ENCODE peak calls at places on chromosomes 3 and 15, in nine cellular contexts. A is ascending aorta, Y is B cell, B is epithelial cell of proximal tubule, I is uterus, O is heart left ventricle, X is psoas muscle, Q is neural progenitor cell, U is A549. D is an unnamed sample.

GRCh38 chr15:86515625-86516024 is 436.0 kb downstream of the AGBL1 start:
- DNase-seq in I (no peak), X (no peak), Q (no peak), B (no peak), Y (no peak), O (no peak), A (no peak), U (no peak), D (no peak)

GRCh38 chr3:128524374-128525299 is 31.6 kb upstream of the GATA2 start:
- DNase-seq in Y (no peak), X (no peak), I (no peak), O (no peak), B (no peak), U (no peak), A (no peak), Q (no peak), D (no peak)

GRCh38 chr15:84621358-84621979 is 20.7 kb downstream of the ZSCAN2 start:
- DNase-seq in O (no peak), I (no peak), U (no peak), B (no peak), A (no peak), X (no peak), Y (no peak), Q (no peak), D (no peak)

GRCh38 chr3:58234516-58234931 is 3.1 kb upstream of the ABHD6 start:
- DNase-seq in U (peak), O (no peak), Q (no peak), A (no peak), B (no peak), X (no peak), Y (no peak), I (no peak), D (peak)

GRCh38 chr15:60585743-60586708 is 107.1 kb upstream of the ICE2 start:
- DNase-seq in B (no peak), I (peak), O (no peak), A (no peak), U (peak), Q (peak), X (no peak), Y (peak), D (peak)

GRCh38 chr15:85128636-85129035 is 147.0 kb downstream of the PDE8A start:
- DNase-seq in U (no peak), Q (no peak), O (no peak), A (no peak), Y (no peak), I (no peak), B (no peak), X (no peak), D (no peak)

GRCh38 chr3:42729404-42730145 is 27.0 kb upstream of the HHATL start:
- DNase-seq in I (no peak), Q (no peak), B (no peak), A (no peak), U (no peak), Y (no peak), X (no peak), O (peak), D (no peak)

GRCh38 chr3:14760185-14760584 is 58.6 kb upstream of the FGD5 start:
- DNase-seq in U (no peak), O (no peak), A (no peak), I (no peak), X (no peak), Q (no peak), B (no peak), Y (no peak), D (no peak)

GRCh38 chr3:148790841-148791240 is 36.8 kb upstream of the CPB1 start:
- DNase-seq in Y (no peak), A (no peak), Q (no peak), X (peak), I (peak), U (no peak), O (no peak), B (peak), D (peak)

GRCh38 chr3:172099495-172099808 is 60.1 kb downstream of the FNDC3B start:
- DNase-seq in B (no peak), Q (no peak), A (no peak), X (no peak), Y (no peak), O (no peak), U (no peak), I (no peak), D (no peak)

DNA sequence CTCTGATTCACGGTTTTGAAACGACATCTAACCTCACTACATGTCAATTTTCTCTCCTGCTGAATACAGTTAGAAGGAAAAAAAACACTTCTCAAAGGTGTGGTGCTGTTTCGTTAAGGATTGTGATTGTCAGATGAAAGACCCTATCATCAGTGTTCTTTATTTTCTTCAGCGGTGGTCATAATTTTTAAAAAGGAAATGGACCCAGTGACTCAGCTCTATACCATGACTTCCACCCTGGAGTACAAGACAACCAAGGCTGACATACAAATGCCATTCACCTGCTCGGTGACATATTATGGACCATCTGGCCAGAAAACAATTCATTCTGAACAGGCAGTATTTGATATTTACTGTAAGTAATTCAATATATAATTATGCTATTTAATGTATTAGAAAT is 167.8 kb downstream of the ALCAM start:
- DNase-seq in I (no peak), B (no peak), A (no peak), X (no peak), O (no peak), Q (no peak), Y (no peak), U (no peak), D (no peak)
- TF ChIP-seq CTCF in I (no peak), B (no peak), A (no peak), X (no peak), O (no peak), Q (no peak), Y (no peak), U (no peak), D (no peak)

GRCh38 chr15:101641134-101641764 is 10.9 kb downstream of the TM2D3 start:
- DNase-seq in A (no peak), B (no peak), X (peak), U (peak), Q (peak), Y (peak), O (no peak), I (peak), D (peak)

GRCh38 chr15:101641894-101642293 is 10.3 kb downstream of the TM2D3 start:
- DNase-seq in Q (no peak), Y (no peak), A (no peak), U (no peak), B (no peak), O (no peak), I (no peak), X (no peak), D (no peak)

GRCh38 chr15:101637549-101638318 is 14.4 kb downstream of the TM2D3 start:
- DNase-seq in U (no peak), O (no peak), X (no peak), Q (no peak), A (no peak), B (no peak), I (no peak), Y (no peak), D (no peak)

GRCh38 chr15:101646652-101647051 is 5.5 kb downstream of the TM2D3 start:
- DNase-seq in Q (no peak), A (no peak), O (no peak), B (no peak), U (peak), I (no peak), X (no peak), Y (no peak), D (no peak)

GRCh38 chr15:101642361-101642760 is 9.8 kb downstream of the TM2D3 start:
- DNase-seq in X (no peak), B (no peak), I (no peak), Q (no peak), Y (no peak), U (peak), A (no peak), O (no peak), D (no peak)
- TF ChIP-seq CTCF in X (no peak), B (peak), I (no peak), Q (no peak), Y (no peak), U (no peak), A (no peak), O (no peak), D (no peak)

DNA sequence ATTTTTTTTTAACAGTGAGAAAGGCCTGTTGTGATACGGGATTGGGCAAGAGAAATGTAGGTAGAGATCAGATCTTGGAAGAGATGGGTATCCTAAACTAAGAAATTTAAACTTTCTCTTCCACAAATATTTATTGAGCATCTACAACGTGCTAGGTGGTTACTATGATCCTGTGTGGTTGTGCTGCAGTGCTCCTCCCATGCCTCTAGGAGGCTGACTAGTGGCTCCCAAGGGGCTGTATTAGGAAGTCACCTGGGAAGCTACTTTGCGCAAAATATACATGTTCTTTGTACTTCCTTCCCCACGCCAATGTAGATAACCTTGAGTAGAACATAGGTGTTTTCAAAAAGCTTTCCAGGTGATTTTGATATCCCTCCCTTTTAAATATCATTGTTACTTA is 27.2 kb downstream of the USP3 start:
- DNase-seq in U (no peak), Y (no peak), Q (no peak), O (no peak), X (no peak), A (no peak), I (no peak), B (no peak), D (no peak)
- TF ChIP-seq CTCF in U (no peak), Y (no peak), Q (peak), O (no peak), X (no peak), A (peak), I (no peak), B (peak), D (peak)

DNA sequence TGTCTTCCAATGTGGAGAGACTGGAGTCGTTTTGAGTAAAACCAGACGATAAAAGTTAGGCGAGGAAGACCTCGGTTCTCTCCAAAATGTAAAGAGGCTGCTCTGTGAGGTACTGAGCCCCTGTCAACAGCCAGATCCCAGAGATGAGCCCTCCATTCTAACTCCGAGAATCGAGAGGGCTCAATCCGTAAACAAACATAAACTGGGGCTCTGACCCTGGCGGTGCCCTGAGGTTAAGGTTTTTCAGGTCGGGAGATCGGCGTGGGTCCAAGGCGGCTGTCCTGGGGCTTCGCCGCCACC is 417 bp downstream of the TBCCD1 start:
- DNase-seq in Q (peak), Y (no peak), I (no peak), B (no peak), X (no peak), U (no peak), A (no peak), O (no peak), D (no peak)
- TF ChIP-seq CTCF in Q (no peak), Y (no peak), I (no peak), B (no peak), X (no peak), U (no peak), A (no peak), O (no peak), D (no peak)

GRCh38 chr3:47411696-47412452 is 31.1 kb downstream of the PTPN23 start:
- DNase-seq in B (no peak), X (no peak), A (no peak), Y (peak), Q (no peak), O (no peak), U (no peak), I (no peak), D (no peak)

GRCh38 chr3:47412453-47412756 is 31.6 kb downstream of the PTPN23 start:
- DNase-seq in A (no peak), U (no peak), X (no peak), Q (no peak), Y (peak), I (no peak), O (no peak), B (no peak), D (no peak)

GRCh38 chr3:47414161-47414564 is 33.3 kb downstream of the PTPN23 start:
- DNase-seq in U (no peak), B (no peak), Y (peak), X (no peak), A (no peak), Q (no peak), I (no peak), O (no peak), D (no peak)

GRCh38 chr3:47413751-47414150 is 32.9 kb downstream of the PTPN23 start:
- DNase-seq in U (no peak), B (no peak), O (no peak), Q (no peak), A (no peak), I (no peak), Y (peak), X (no peak), D (no peak)

GRCh38 chr3:47412842-47413520 is 32.2 kb downstream of the PTPN23 start:
- DNase-seq in U (no peak), I (no peak), Q (no peak), B (no peak), O (no peak), A (no peak), Y (peak), X (no peak), D (no peak)
- TF ChIP-seq CTCF in U (no peak), I (no peak), Q (no peak), B (no peak), O (no peak), A (no peak), Y (no peak), X (no peak), D (no peak)

GRCh38 chr15:44537728-44538240 is 837 bp downstream of the EIF3J start:
- DNase-seq in I (no peak), U (peak), O (no peak), A (no peak), B (no peak), Q (no peak), X (no peak), Y (no peak), D (no peak)
- TF ChIP-seq CTCF in I (no peak), U (no peak), O (no peak), A (no peak), B (no peak), Q (peak), X (peak), Y (no peak), D (no peak)

GRCh38 chr3:157180262-157180661 is 20.3 kb upstream of the CCNL1 start:
- DNase-seq in I (no peak), Q (no peak), Y (no peak), X (no peak), A (no peak), U (no peak), B (no peak), O (no peak), D (no peak)

GRCh38 chr3:157188391-157188790 is 28.4 kb upstream of the CCNL1 start:
- DNase-seq in U (no peak), A (no peak), O (no peak), X (no peak), Q (no peak), Y (no peak), I (no peak), B (no peak), D (no peak)

GRCh38 chr3:157179365-157179803 is 19.4 kb upstream of the CCNL1 start:
- DNase-seq in U (no peak), O (no peak), B (no peak), I (no peak), A (no peak), X (no peak), Q (no peak), Y (no peak), D (no peak)

GRCh38 chr3:157182879-157183278 is 22.9 kb upstream of the CCNL1 start:
- DNase-seq in I (no peak), B (no peak), Q (no peak), Y (no peak), A (no peak), X (no peak), U (peak), O (no peak), D (no peak)
- TF ChIP-seq CTCF in I (no peak), B (peak), Q (no peak), Y (no peak), A (no peak), X (no peak), U (no peak), O (no peak), D (no peak)

GRCh38 chr3:60323180-60323579 is 928.1 kb downstream of the FHIT start:
- DNase-seq in U (no peak), X (no peak), I (no peak), Y (no peak), O (no peak), Q (no peak), A (no peak), B (no peak), D (no peak)
- TF ChIP-seq CTCF in U (no peak), X (no peak), I (no peak), Y (no peak), O (no peak), Q (no peak), A (no peak), B (peak), D (no peak)

GRCh38 chr3:182257361-182257760 is 535.9 kb upstream of the ATP11B start:
- DNase-seq in Y (no peak), X (no peak), Q (no peak), O (no peak), A (no peak), U (no peak), I (no peak), B (no peak), D (no peak)

GRCh38 chr3:182255095-182255600 is 538.2 kb upstream of the ATP11B start:
- DNase-seq in B (no peak), Q (no peak), U (no peak), A (no peak), X (no peak), I (no peak), Y (no peak), O (no peak), D (no peak)

GRCh38 chr3:182259579-182259978 is 533.7 kb upstream of the ATP11B start:
- DNase-seq in X (no peak), Y (no peak), B (no peak), A (no peak), I (no peak), O (peak), Q (peak), U (no peak), D (peak)

GRCh38 chr3:182261084-182261483 is 532.2 kb upstream of the ATP11B start:
- DNase-seq in I (no peak), U (no peak), Y (no peak), Q (no peak), B (no peak), X (no peak), A (no peak), O (no peak), D (no peak)

DNA sequence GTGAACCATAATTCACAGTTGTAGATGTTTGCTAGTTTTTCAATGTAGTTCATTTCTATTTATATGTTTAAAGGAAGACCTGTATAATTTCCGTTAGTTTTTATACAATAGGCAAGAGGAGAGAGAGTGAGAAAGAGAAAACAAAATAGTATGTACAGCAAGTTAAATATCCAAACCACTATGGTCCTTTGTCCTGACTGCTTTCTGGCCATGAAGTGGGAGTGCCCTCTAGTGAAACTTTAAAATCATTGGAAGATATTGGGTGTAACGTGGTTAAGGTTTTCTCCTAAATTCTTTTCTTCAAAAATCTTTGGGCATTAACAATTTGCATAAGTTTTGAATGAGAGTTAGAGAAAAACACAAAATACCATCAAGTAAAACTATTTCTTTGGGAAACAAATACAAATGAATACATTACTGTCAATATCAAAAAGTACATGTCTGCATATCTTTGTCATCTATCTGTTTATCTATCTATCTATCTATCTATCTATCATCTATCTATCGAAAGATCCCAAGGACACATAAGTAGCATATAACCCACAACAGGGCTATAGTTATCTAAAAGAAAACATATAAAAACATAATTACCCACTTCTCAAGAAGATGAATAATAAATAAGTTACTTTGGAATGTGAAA is 534.6 kb upstream of the ATP11B start:
- DNase-seq in Q (peak), I (no peak), A (no peak), Y (no peak), O (no peak), B (no peak), U (peak), X (no peak), D (peak)
- TF ChIP-seq CTCF in Q (peak), I (no peak), A (peak), Y (peak), O (peak), B (peak), U (peak), X (peak), D (peak)

DNA sequence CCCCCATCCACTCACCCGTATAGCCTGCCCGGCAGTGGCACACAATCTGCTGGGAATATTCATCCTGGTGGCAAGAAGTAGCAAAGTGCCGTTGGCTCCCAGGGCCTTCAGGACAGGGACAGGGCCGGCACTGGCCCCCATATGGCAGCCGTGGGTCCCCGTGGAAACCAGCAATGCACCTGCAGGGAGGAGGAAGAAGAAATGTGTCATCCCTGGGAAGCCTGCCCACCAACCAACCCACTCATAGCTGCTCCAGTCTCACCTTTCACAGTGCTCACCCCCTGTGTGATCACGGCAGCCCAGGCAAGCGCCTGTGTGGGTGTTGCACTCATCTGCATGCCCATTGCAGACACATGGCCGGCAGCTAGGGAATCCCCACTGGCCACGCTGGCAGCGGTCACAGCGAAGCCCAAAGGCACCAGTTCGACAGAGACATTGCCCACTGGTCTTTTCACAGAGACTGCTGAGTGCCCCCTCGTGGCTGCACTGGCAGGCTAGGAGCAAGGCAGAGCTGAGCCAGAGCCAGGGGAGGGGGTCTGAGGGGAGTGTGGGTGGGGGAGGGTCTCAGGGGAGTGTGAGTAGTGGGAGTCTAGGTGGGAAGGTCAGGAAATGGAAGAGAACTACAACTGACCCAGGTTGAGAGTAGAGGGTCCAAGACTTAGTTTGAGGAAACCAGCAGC is 4.5 kb upstream of the USP19 start:
- DNase-seq in U (no peak), B (no peak), X (no peak), A (no peak), Y (no peak), Q (no peak), I (no peak), O (peak), D (no peak)
- TF ChIP-seq CTCF in U (peak), B (no peak), X (no peak), A (no peak), Y (no peak), Q (peak), I (no peak), O (no peak), D (no peak)

D was measured in Calu3.